ENCODE peak calls at places on chromosome 18, in seven cellular contexts. Y is HCT116, Z is transverse colon, J is suprapubic skin, M is upper lobe of left lung, A is breast epithelium, S is endothelial cell of umbilical vein. W is an unnamed sample. For H3K27me3, the result is how much of the 10 kb centered on the place peaks cover.

GRCh38 chr18:9599328-9599727 is 15.0 kb downstream of the PPP4R1 start:
- DNase-seq in Y (no peak), Z (no peak), J (no peak), M (no peak), A (no peak), S (no peak), W (no peak)

GRCh38 chr18:22066083-22066485 is 103.3 kb upstream of the GATA6 start:
- DNase-seq in Y (no peak), Z (no peak), J (no peak), M (peak), A (no peak), S (no peak), W (no peak)

GRCh38 chr18:3060667-3061580 is 48.0 kb upstream of the LPIN2 start:
- DNase-seq in Y (no peak), Z (no peak), J (no peak), M (no peak), A (no peak), S (peak), W (no peak)

GRCh38 chr18:25927830-25928229 is 162.6 kb downstream of the SS18 start:
- DNase-seq in Y (no peak), Z (no peak), J (no peak), M (no peak), A (no peak), S (no peak), W (no peak)

GRCh38 chr18:23183356-23184150 is 48.3 kb downstream of the CABLES1 start:
- DNase-seq in Y (no peak), Z (no peak), J (no peak), M (no peak), A (no peak), S (no peak), W (no peak)

GRCh38 chr18:8279931-8280330 is 329.3 kb upstream of the RAB12 start:
- DNase-seq in Y (no peak), Z (no peak), J (no peak), M (no peak), A (no peak), S (no peak), W (no peak)

GRCh38 chr18:25230658-25231326 is 121.2 kb downstream of the ZNF521 start:
- DNase-seq in Y (no peak), Z (peak), J (peak), M (no peak), A (peak), S (peak), W (peak)

GRCh38 chr18:72427721-72428120 is 116.4 kb downstream of the CBLN2 start:
- DNase-seq in Y (no peak), Z (no peak), J (no peak), M (no peak), A (no peak), S (no peak), W (no peak)

DNA sequence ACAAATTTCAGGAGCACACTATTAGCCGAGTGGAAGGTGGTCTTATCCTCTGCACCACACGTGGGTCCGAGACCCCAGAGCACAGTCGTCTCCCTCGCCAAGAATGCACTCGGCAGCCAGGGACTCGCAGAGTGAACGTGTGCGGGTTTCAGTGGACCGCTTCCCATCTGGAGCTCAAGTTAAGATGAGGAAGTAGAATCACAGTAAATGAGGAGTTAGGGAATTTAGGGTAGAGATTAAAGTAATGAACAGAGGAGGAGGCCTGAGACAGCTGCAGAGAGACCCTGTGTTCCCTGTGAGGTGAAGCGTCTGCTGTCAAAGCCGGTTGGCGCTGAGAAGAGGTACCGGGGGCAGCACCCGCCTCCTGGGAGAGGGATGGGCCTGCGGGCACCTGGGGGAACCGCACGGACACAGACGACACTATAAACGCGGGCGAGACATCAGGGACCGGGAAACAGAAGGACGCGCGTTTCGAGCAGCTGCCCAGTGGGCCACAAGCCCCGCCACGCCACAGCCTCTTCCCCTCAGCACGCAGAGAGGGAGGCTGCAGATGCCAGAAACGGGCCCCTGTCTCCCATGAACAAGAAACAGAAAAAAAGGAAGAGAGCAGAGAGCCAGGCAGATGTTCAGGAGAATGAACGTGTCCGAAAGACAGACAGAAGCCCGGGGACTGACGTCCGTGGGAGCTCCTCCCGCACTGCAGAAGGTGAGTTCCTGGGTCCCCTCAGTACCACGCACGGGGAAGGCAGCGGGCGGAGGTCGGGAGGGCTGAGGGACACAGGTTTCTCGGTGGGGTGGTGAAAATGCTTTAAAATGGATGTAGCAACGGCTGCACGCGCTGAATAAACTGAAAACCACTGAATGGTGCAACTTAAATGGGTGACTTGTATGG is 5.4 kb upstream of the KCNG2 start:
- DNase-seq in Y (no peak), Z (no peak), J (no peak), M (peak), A (no peak), S (no peak), W (no peak)
- H3K27me3 ChIP-seq in Y (under half), Z (half or more), J (half or more), M (under half), A (under half), S (under half), W (under half)

GRCh38 chr18:11666176-11666575 is 22.9 kb upstream of the GNAL start:
- DNase-seq in Y (no peak), Z (no peak), J (no peak), M (no peak), A (no peak), S (no peak), W (peak)
- TF ChIP-seq POLR2AphosphoS5 in Y (no peak), Z (no peak), J (no peak), M (no peak), A (no peak), S (no peak), W (no peak)

GRCh38 chr18:54360406-54360805 is 2.7 kb downstream of the C18orf54 start:
- DNase-seq in Y (no peak), Z (no peak), J (no peak), M (no peak), A (no peak), S (no peak), W (no peak)

GRCh38 chr18:54358495-54358793 is 738 bp downstream of the C18orf54 start:
- DNase-seq in Y (no peak), Z (no peak), J (no peak), M (no peak), A (no peak), S (peak), W (no peak)

GRCh38 chr18:54359233-54359632 is 1.5 kb downstream of the C18orf54 start:
- DNase-seq in Y (no peak), Z (no peak), J (no peak), M (no peak), A (no peak), S (peak), W (no peak)

GRCh38 chr18:54357082-54357659 is 487 bp downstream of the STARD6 start:
- DNase-seq in Y (no peak), Z (no peak), J (peak), M (no peak), A (no peak), S (peak), W (peak)

GRCh38 chr18:54357660-54358494 is at the start of the genes C18orf54 and STARD6:
- DNase-seq in Y (peak), Z (peak), J (peak), M (peak), A (peak), S (peak), W (peak)
- TF ChIP-seq POLR2A in Y (peak), Z (peak), J (no peak), M (peak), A (no peak), S (peak), W (no peak)

GRCh38 chr18:493974-494601 is 6.4 kb downstream of the COLEC12 start:
- DNase-seq in Y (no peak), Z (no peak), J (no peak), M (no peak), A (no peak), S (no peak), W (no peak)
- H3K27me3 ChIP-seq in Y (under half), Z (under half), J (under half), M (under half), A (under half), S (under half), W (under half)

DNA sequence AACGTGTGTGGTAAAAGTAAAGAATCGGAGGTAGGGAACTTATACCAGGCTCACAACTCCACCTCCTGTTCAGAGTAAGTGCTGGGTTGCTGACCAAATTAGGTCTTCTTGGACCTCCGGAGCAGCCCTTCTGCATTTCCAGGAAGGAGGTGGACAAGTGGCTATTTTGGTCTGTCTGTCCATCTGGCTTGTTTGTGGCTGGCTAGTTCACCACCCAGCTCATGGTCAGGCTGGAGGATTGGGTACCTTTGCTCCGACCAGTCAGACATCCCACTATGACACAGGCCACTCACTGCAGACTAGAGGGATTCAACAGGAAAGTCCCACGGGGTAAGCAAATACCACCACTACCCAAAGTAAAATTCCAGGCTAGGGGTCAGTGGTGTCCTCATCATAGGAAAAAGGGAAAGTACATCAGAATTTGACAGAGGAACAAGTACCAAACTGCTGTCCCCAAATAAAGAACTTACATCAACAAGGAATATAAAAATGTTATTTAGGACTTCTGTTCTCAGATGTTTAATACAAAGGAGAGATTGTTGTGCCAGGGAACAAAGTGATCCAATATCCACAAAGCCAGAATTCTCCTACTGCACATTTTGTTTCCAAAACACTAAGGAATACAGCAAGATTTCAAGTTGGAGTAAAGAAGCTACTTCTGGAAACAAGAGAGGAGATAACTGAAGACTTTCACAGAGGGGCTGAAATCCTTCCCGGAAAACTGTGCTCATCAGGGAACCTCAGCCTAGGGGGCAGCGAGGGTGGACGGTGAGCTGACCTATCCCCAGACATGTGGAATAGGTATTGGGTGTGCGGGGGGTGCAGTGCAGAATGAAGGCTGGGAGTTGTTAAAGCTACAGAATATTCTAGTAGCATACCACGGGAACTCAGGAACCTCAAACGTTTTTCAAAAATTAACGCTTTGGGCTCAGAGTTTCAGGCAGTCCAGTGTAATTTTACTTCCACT is 56.9 kb downstream of the BCL2 start:
- DNase-seq in Y (no peak), Z (no peak), J (no peak), M (no peak), A (peak), S (no peak), W (no peak)
- TF ChIP-seq POLR2AphosphoS5 in Y (no peak), Z (peak), J (no peak), M (no peak), A (no peak), S (no peak), W (peak)

DNA sequence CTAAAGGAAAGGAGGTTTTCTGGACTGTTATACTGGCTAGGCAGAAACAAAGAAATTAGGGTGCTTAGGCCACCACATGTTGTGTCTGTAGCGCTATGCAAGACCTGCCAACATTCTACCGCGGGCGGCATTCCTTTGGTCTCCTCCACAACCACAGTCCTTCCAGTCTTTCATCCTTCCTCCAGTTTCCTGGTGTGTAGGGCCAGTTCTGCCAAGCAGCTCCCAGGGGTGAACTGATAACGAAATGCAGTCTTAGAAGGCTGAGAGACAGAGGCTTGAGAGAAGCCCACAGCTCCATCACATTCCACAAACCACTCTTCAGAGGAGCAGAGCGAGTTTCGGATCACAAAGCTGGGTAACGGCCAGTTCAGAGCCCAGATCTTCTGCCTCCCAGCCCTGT is 19.5 kb upstream of the CXXC1 start:
- DNase-seq in Y (no peak), Z (no peak), J (no peak), M (no peak), A (no peak), S (no peak), W (no peak)
- TF ChIP-seq POLR2A in Y (no peak), Z (no peak), J (no peak), M (no peak), A (no peak), S (no peak), W (no peak)

DNA sequence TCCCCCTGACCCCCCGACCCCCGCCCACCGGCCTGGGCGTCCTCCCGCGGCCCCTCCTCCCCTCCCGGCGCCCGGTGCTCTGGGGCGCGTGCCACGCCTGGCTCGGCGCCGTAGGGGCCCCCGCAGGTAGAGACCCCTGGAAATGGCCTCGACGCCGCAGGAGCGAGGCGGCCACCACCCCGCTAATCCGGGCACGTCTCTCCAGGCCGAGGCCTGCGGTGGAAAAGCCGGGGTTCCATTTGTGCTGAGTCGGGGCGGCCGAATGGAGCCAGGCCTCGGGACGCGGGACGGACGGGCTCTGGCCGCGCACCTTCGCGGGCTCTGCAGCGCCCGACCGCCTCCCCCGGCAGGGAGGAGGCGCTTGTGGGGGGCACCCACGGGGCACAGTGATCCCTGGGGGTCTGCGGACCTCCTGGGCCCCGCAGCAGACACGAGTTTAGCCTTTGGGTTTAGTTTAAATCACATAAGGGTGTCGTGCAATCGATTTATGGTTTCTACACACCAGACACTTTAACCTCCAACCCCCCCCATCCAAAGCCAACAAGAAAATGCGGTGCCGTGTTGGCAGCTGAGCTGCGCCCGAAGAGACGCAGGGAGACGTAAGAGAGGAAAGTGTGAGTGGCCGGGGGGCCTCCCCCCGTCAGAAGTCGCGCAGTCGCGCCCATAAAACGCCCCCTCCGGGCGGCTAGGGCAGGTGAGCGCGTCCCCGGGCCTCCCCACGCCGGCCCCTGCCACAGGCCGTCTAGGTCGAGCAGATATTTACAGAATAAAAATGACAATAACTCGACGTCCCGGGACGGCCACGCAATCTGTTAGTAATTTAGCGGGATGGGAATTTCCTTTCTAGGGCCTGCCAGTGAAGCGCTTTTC is 1.1 kb upstream of the NFATC1 start:
- DNase-seq in Y (no peak), Z (no peak), J (peak), M (peak), A (no peak), S (peak), W (no peak)
- H3K27me3 ChIP-seq in Y (under half), Z (half or more), J (under half), M (under half), A (under half), S (under half), W (under half)

GRCh38 chr18:63994783-63995399 is 25.0 kb downstream of the SERPINB8 start:
- DNase-seq in Y (peak), Z (peak), J (no peak), M (no peak), A (peak), S (peak), W (no peak)
- TF ChIP-seq POLR2AphosphoS5 in Y (no peak), Z (no peak), J (no peak), M (no peak), A (no peak), S (no peak), W (no peak)

DNA sequence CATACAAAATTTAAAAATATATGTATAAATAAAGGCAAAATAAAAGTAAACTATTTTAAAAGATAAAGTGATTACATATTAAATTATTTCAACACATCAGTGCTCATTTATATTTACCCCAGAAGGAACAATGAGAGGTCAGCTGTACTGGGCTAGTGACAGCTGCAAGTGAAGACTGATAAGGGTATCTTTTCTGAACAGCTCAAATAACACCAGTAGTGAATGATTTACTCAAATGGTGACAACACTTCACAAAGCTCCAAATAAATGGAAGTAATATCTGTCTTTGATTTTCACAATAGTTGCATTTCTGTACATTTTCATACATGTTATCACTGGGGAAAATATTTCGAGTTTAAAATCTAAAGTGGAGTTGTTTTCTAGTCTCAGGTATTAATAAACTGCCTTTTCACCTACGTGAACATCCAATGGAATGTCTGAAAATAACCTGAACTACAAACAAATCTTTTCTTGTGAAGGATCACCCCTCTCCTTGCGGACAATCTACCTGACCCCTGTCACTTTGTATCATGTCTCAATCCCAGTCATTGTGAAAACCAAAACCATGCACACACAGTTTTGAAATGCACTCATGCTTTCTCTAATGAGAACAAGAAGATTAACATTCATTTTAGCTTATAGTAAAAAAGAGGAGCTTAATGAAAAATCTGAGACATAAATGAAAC is 1928.8 kb upstream of the CELF4 start:
- DNase-seq in Y (no peak), Z (no peak), J (no peak), M (no peak), A (no peak), S (peak), W (no peak)
- TF ChIP-seq POLR2A in Y (no peak), Z (no peak), J (no peak), M (no peak), A (no peak), S (no peak), W (no peak)

DNA sequence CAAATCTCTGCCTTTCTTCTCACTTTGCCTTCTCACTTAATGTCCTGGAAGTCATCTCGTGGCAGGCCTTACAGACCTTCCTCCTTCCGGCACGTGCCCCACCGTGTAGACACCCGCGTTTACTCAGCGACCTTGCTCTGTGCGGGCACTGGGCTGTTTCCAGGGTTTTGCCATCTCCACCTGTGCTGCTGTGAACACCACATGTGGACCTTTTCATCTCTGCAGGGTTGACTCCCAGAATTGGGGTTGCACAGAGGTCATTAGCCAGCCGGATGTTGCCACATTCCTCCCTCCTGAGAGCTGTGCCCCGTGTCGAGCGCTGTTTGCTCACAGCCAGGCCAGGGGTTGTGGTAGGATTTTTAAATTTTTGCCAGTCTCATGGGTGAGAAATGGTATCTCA is 25.4 kb downstream of the KCNG2 start:
- DNase-seq in Y (no peak), Z (no peak), J (no peak), M (no peak), A (no peak), S (no peak), W (no peak)
- H3K27me3 ChIP-seq in Y (under half), Z (under half), J (under half), M (under half), A (under half), S (under half), W (under half)